ENCODE peak calls at places on chromosomes 7 and 10, in six cellular contexts. Q, U, T, G, L and Y are unnamed samples.

GRCh38 chr7:86372262-86372661 is 271.4 kb upstream of the GRM3 start:
- DNase-seq in Q (no peak), U (no peak), T (no peak), G (no peak), L (no peak), Y (no peak)

GRCh38 chr10:92720306-92721165 is 30.8 kb downstream of the HHEX start:
- DNase-seq in Q (no peak), U (no peak), T (no peak), G (no peak), L (no peak), Y (no peak)

GRCh38 chr7:106770191-106770590 is 94.9 kb upstream of the PIK3CG start:
- DNase-seq in Q (no peak), U (peak), T (no peak), G (no peak), L (no peak), Y (peak)

GRCh38 chr10:802506-802905 is 113.0 kb upstream of the DIP2C start:
- DNase-seq in Q (no peak), U (no peak), T (no peak), G (no peak), L (no peak), Y (no peak)

GRCh38 chr10:35661236-35661635 is 19.1 kb upstream of the FZD8 start:
- DNase-seq in Q (no peak), U (no peak), T (no peak), G (no peak), L (no peak), Y (peak)

GRCh38 chr7:31488562-31489203 is 25.2 kb upstream of the ITPRID1 start:
- DNase-seq in Q (peak), U (peak), T (peak), G (peak), L (no peak), Y (peak)

GRCh38 chr7:1062296-1063294 is 18.2 kb downstream of the GPR146 start:
- DNase-seq in Q (no peak), U (no peak), T (no peak), G (peak), L (no peak), Y (no peak)

GRCh38 chr10:24920907-24921881 is 31.2 kb downstream of the PRTFDC1 start:
- DNase-seq in Q (peak), U (peak), T (peak), G (peak), L (no peak), Y (peak)

GRCh38 chr7:86785641-86786040 is 141.9 kb downstream of the GRM3 start:
- DNase-seq in Q (no peak), U (no peak), T (no peak), G (peak), L (no peak), Y (no peak)

GRCh38 chr10:92419740-92420553 is 129.0 kb downstream of the MARCHF5 start:
- DNase-seq in Q (no peak), U (no peak), T (no peak), G (no peak), L (no peak), Y (peak)

GRCh38 chr10:100652406-100653130 is 92.8 kb upstream of the PAX2 start:
- DNase-seq in Q (no peak), U (no peak), T (no peak), G (no peak), L (no peak), Y (no peak)

GRCh38 chr7:107596881-107597581 is 17.0 kb downstream of the BCAP29 start:
- DNase-seq in Q (no peak), U (no peak), T (no peak), G (no peak), L (no peak), Y (no peak)

GRCh38 chr7:46759711-46760480 is 822.0 kb downstream of the TNS3 start:
- DNase-seq in Q (no peak), U (peak), T (no peak), G (no peak), L (no peak), Y (peak)

GRCh38 chr7:27115161-27116018 is 12.9 kb upstream of the HOXA2 start:
- DNase-seq in Q (no peak), U (peak), T (no peak), G (no peak), L (no peak), Y (no peak)

GRCh38 chr10:114492351-114493037 is 88.2 kb upstream of the AFAP1L2 start:
- DNase-seq in Q (no peak), U (no peak), T (no peak), G (peak), L (no peak), Y (no peak)

GRCh38 chr10:129528376-129528978 is 61.4 kb downstream of the MGMT start:
- DNase-seq in Q (no peak), U (no peak), T (no peak), G (no peak), L (no peak), Y (no peak)